ENCODE peak calls at places on chromosomes 6 and 20, in five cellular contexts. Z is SK-N-SH, A is GM23248, N is GM23338, L is neural progenitor cell. T is an unnamed sample. For H3F3A, the result is how much of the 10 kb centered on the place peaks cover.

GRCh38 chr20:18443841-18444240 is 23.0 kb downstream of the DZANK1 start:
- DNase-seq in Z (peak), A (peak), N (no peak), L (no peak), T (no peak)

GRCh38 chr6:21955196-21955595 is 341.6 kb downstream of the PRL start:
- DNase-seq in L (no peak), A (no peak), N (no peak), Z (no peak), T (no peak)

GRCh38 chr6:169424821-169425240 is 171.2 kb upstream of the THBS2 start:
- DNase-seq in L (no peak), A (peak), N (no peak), Z (peak), T (no peak)

GRCh38 chr6:63757826-63758225 is 122.2 kb downstream of the PHF3 start:
- DNase-seq in A (no peak), N (no peak), L (no peak), Z (no peak), T (no peak)

GRCh38 chr6:124999105-124999764 is 37.0 kb downstream of the RNF217 start:
- DNase-seq in A (no peak), N (no peak), Z (no peak), L (no peak), T (peak)

GRCh38 chr6:11968241-11968806 is 43.8 kb upstream of the HIVEP1 start:
- DNase-seq in A (peak), Z (no peak), L (no peak), N (no peak), T (no peak)

GRCh38 chr20:61385731-61386130 is 133.7 kb downstream of the CDH4 start:
- DNase-seq in A (no peak), Z (no peak), N (no peak), L (no peak), T (no peak)

GRCh38 chr20:62196286-62196685 is 13.5 kb downstream of the MTG2 start:
- DNase-seq in Z (no peak), N (no peak), A (no peak), L (no peak), T (no peak)

GRCh38 chr20:24721891-24722530 is 227.1 kb upstream of the CST7 start:
- DNase-seq in Z (no peak), L (no peak), A (no peak), N (no peak), T (no peak)

GRCh38 chr20:44810061-44810390 is 320 bp downstream of the RIMS4 start:
- DNase-seq in Z (no peak), L (no peak), N (peak), A (peak), T (no peak)

GRCh38 chr6:137926207-137926731 is 59.2 kb downstream of the TNFAIP3 start:
- DNase-seq in N (peak), Z (no peak), A (peak), L (peak), T (peak)

GRCh38 chr6:170516783-170517616 is 36.1 kb downstream of the PSMB1 start:
- DNase-seq in N (peak), Z (peak), L (peak), A (peak), T (peak)

GRCh38 chr6:710601-711571 is 17.9 kb upstream of the EXOC2 start:
- DNase-seq in A (peak), L (peak), Z (peak), N (peak), T (no peak)

DNA sequence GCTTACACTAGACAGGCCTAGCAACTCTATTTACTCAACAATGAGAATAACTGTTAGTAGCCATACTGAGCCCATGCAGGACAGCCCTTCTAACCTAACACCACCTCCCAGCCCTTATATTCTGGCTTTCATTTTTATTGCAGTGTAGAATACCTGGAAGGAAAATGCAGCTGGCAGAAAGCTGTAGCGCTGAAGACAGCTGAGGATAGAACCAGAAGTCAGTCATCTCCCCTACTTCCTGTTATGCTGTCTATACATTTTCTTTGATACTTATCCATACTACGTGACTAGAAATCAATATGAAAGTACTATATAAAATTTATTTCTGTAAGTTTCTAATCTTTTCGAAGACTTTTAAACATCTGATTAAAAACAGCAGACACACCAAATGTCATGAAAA is 182.6 kb upstream of the SHLD1 start:
- DNase-seq in Z (no peak), L (no peak), A (no peak), N (no peak), T (no peak)
- H3F3A ChIP-seq in Z (under half), L (under half), A (under half), N (under half), T (under half)

GRCh38 chr6:126064257-126064993 is 78.1 kb downstream of the TRMT11 start:
- DNase-seq in Z (peak), L (no peak), N (no peak), A (no peak), T (no peak)

GRCh38 chr6:126063512-126064146 is 77.3 kb downstream of the TRMT11 start:
- DNase-seq in N (no peak), L (no peak), Z (no peak), A (no peak), T (no peak)

GRCh38 chr6:126066068-126067048 is 80.0 kb downstream of the TRMT11 start:
- DNase-seq in Z (no peak), N (no peak), A (no peak), L (no peak), T (no peak)

GRCh38 chr6:126067080-126067479 is 80.7 kb downstream of the TRMT11 start:
- DNase-seq in N (no peak), A (no peak), L (no peak), Z (no peak), T (no peak)

GRCh38 chr6:126064994-126065401 is 78.7 kb downstream of the TRMT11 start:
- DNase-seq in Z (peak), L (no peak), N (no peak), A (no peak), T (no peak)
- H3K27ac ChIP-seq in Z (peak), L (no peak), N (no peak), A (no peak), T (no peak)

GRCh38 chr6:148851683-148852556 is 105.1 kb downstream of the UST start:
- DNase-seq in L (peak), Z (no peak), N (no peak), A (no peak), T (no peak)
- H3F3A ChIP-seq in L (under half), Z (under half), N (under half), A (under half), T (under half)

DNA sequence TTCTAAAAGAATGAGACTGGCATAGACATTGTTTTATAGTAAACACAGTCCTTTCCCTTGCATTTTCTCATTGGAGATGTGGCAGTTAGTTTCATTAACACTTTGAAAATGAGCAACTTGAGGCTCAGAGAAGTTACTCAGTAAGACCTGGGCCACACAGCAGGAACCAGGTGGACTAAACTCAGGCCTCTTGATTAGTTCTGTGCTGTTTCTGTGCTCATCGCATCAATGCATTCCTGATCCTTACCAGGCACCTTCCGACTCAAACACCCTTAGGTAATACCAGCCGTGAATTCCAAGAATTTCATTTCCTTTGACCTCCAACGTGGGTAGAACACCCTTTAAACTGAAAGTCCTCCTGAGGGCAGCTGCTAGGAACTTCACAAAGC is 362.8 kb downstream of the ESR1 start:
- DNase-seq in N (peak), A (no peak), L (no peak), Z (no peak), T (no peak)
- H3K27ac ChIP-seq in N (no peak), A (no peak), L (no peak), Z (no peak), T (no peak)

GRCh38 chr20:49620364-49621240 is 52.7 kb upstream of the PTGIS start:
- DNase-seq in Z (no peak), N (no peak), A (no peak), L (no peak), T (no peak)

GRCh38 chr20:49618289-49618688 is 50.4 kb upstream of the PTGIS start:
- DNase-seq in L (no peak), N (no peak), Z (no peak), A (no peak), T (no peak)

GRCh38 chr20:49619113-49620048 is 51.4 kb upstream of the PTGIS start:
- DNase-seq in L (no peak), A (no peak), Z (no peak), N (no peak), T (no peak)

GRCh38 chr20:49624317-49624716 is 56.4 kb upstream of the PTGIS start:
- DNase-seq in N (no peak), L (no peak), Z (no peak), A (no peak), T (no peak)

GRCh38 chr20:49622243-49622642 is 54.3 kb upstream of the PTGIS start:
- DNase-seq in A (no peak), N (no peak), Z (no peak), L (no peak), T (no peak)
- H3F3A ChIP-seq in A (under half), N (under half), Z (under half), L (under half), T (under half)

DNA sequence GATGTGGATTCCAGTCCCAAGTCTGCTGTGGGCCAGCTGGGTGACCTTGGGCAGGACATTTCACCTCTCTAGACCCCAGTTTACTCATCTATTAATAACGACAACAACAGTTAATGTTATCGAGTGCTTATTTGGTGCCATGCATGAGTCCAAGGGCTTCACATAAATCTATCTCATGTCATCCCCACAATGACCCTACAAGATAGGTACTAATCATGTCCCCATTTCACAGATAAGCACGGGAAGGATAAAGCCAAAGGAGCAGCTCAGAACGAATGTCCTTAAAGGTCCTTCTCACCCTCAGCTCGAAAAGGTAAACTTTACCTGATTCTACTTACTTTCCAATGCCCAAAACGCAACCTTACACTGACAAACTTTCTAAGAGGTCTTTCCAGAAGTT is 35.7 kb downstream of the TRAM2 start:
- DNase-seq in L (no peak), N (no peak), Z (no peak), A (no peak), T (no peak)
- H3K27ac ChIP-seq in L (no peak), N (no peak), Z (peak), A (peak), T (no peak)

GRCh38 chr20:53737404-53738038 is 143.9 kb upstream of the ZNF217 start:
- DNase-seq in A (peak), N (peak), Z (no peak), L (no peak), T (no peak)

GRCh38 chr20:53735536-53736050 is 142.0 kb upstream of the ZNF217 start:
- DNase-seq in N (peak), L (no peak), Z (no peak), A (peak), T (peak)

GRCh38 chr20:53738039-53738944 is 144.7 kb upstream of the ZNF217 start:
- DNase-seq in A (peak), Z (peak), N (peak), L (peak), T (peak)

GRCh38 chr20:53736122-53736756 is 142.6 kb upstream of the ZNF217 start:
- DNase-seq in Z (no peak), A (peak), N (no peak), L (peak), T (peak)

GRCh38 chr20:53736757-53737403 is 143.2 kb upstream of the ZNF217 start:
- DNase-seq in N (peak), Z (no peak), L (no peak), A (peak), T (no peak)
- H3F3A ChIP-seq in N (under half), Z (under half), L (half or more), A (half or more), T (half or more)

DNA sequence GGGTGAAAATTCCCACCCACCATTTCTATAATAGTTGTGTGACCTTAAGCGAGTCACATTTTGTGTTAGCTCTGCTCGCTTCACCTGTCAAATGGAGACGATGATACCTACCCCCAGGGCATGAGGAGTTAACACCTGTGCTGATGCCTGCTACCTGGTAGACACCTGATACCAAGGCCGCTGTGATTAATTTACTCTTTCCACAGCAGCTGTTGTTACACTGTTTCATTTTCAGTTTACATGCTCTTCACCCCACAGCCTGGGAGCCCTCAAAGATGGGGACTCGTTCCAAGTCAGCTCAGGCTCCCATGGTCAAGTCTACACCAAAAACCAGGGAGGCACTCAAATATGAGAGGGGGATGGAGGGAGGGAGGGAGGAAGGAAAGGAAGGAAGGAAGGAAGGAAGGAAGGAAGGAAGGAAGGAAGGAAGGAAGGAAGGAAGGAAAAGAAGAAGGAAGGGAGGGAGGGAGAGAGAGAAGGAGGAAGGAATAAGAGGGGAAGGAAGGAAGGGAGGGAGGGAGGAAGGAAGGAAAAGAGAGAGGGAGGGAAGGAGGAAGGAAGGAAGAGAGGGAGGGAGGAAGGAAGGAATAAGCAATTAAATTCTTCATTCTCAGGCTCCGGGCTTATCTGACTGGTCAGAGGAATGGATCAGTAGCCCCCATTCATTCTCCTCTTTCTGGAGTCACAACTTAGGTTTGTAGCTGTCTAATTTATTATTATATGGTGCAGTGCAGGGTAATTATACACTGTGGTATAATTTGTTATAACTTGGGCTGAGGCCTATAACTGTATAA is 40.9 kb downstream of the PDYN start:
- DNase-seq in Z (no peak), A (no peak), L (no peak), N (no peak), T (no peak)
- H3K27ac ChIP-seq in Z (no peak), A (no peak), L (no peak), N (no peak), T (no peak)

DNA sequence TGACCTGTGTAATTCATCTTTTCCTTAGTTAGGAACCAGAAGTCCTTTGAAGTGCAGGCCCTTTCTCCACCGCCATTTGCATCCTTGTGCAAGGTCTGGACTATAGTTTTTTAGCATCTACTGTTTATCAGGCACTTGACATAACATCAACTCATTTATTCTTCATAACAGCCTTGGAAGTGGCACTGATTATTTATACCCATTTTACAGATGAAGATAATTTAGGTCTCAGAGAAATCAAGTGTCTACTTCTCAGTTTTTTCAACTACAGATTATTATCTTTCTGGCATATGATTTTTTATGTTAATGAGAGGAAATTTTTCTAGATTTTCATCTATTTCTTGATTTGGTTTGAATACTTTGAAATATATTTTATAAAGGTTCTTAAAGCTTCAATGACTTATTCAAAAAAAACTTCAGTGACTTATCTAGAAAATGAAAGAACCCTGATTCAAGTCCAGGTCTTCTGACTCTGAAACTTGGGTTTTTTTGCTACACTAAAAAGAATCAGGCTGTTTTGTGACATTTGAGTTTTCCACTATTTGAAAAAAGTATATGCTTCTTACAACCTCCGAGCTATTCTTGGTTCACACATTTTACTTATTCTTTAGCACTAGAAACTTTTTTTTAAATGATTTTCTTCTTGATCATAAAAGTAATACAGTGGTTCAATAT is 3.1 kb upstream of the UBE2J1 start:
- DNase-seq in N (no peak), A (no peak), Z (no peak), L (no peak), T (no peak)
- H3F3A ChIP-seq in N (under half), A (under half), Z (under half), L (under half), T (under half)